ENCODE peak calls at places on chromosomes 3 and 15, in four cellular contexts. F, M, A and O are unnamed samples. For H3K4me1, the result is how much of the 10 kb centered on the place peaks cover.

GRCh38 chr3:8665407-8665896 is 20.9 kb upstream of the SSUH2 start:
- DNase-seq in F (no peak), M (no peak), A (no peak), O (no peak)

GRCh38 chr3:156149781-156150375 is 29.5 kb downstream of the KCNAB1 start:
- DNase-seq in M (no peak), A (no peak), F (no peak), O (no peak)

GRCh38 chr3:14472471-14473351 is 67.4 kb downstream of the GRIP2 start:
- DNase-seq in A (no peak), M (peak), F (no peak), O (peak)

GRCh38 chr3:133742351-133743091 is 3.7 kb upstream of the TF start:
- DNase-seq in A (no peak), M (peak), F (no peak), O (no peak)

GRCh38 chr3:180329847-180330246 is 272.1 kb upstream of the TTC14 start:
- DNase-seq in F (no peak), A (no peak), M (no peak), O (no peak)

GRCh38 chr3:127550758-127551157 is 39.8 kb downstream of the TPRA1 start:
- DNase-seq in F (no peak), M (no peak), A (no peak), O (no peak)

GRCh38 chr3:49351521-49352011 is 6.6 kb downstream of the GPX1 start:
- DNase-seq in M (peak), F (no peak), A (no peak), O (peak)

GRCh38 chr15:75573001-75573400 is 6.1 kb downstream of the PTPN9 start:
- DNase-seq in M (peak), F (no peak), A (no peak), O (peak)

GRCh38 chr3:177336841-177337430 is 139.7 kb upstream of the TBL1XR1 start:
- DNase-seq in F (no peak), M (peak), A (no peak), O (peak)

GRCh38 chr3:144164352-144164751 is 192.7 kb downstream of the DIPK2A start:
- DNase-seq in F (no peak), M (no peak), A (no peak), O (no peak)

GRCh38 chr3:153289334-153289808 is 127.3 kb downstream of the RAP2B start:
- DNase-seq in M (peak), A (no peak), F (no peak), O (peak)

GRCh38 chr3:197174927-197175326 is 123.5 kb downstream of the DLG1 start:
- DNase-seq in A (no peak), M (no peak), F (no peak), O (no peak)

GRCh38 chr3:143040264-143040879 is 39.0 kb downstream of the U2SURP start:
- DNase-seq in A (no peak), M (peak), F (no peak), O (peak)

GRCh38 chr15:38829086-38829485 is 264.5 kb upstream of the RASGRP1 start:
- DNase-seq in M (no peak), F (no peak), A (no peak), O (no peak)

GRCh38 chr15:89143503-89144162 is 55.4 kb downstream of the ABHD2 start:
- DNase-seq in A (no peak), F (no peak), M (peak), O (no peak)

GRCh38 chr15:51103330-51103729 is 8.6 kb upstream of the TNFAIP8L3 start:
- DNase-seq in M (peak), A (no peak), F (no peak), O (peak)

GRCh38 chr3:71441217-71441924 is 142.2 kb downstream of the FOXP1 start:
- DNase-seq in A (no peak), M (no peak), F (no peak), O (no peak)

GRCh38 chr3:47714606-47715005 is 67.1 kb downstream of the SMARCC1 start:
- DNase-seq in F (no peak), A (no peak), M (no peak), O (no peak)

GRCh38 chr3:49329201-49329600 is 10.7 kb downstream of the USP4 start:
- DNase-seq in F (no peak), M (peak), A (no peak), O (no peak)

GRCh38 chr15:52326758-52327157 is 31.2 kb upstream of the MYO5C start:
- DNase-seq in A (no peak), F (no peak), M (peak), O (no peak)

GRCh38 chr3:29370451-29371420 is 89.9 kb downstream of the RBMS3 start:
- DNase-seq in F (no peak), A (no peak), M (no peak), O (no peak)

GRCh38 chr3:111314146-111314873 is 227.7 kb upstream of the CD96 start:
- DNase-seq in F (no peak), A (no peak), M (no peak), O (no peak)

GRCh38 chr15:70833897-70834765 is 19.8 kb downstream of the LARP6 start:
- DNase-seq in A (no peak), F (no peak), M (peak), O (no peak)

GRCh38 chr3:45178131-45179023 is 32.2 kb upstream of the CDCP1 start:
- DNase-seq in M (peak), A (no peak), F (no peak), O (no peak)

GRCh38 chr3:113912551-113913246 is 35.1 kb upstream of the ZDHHC23 start:
- DNase-seq in M (peak), A (peak), F (no peak), O (peak)

GRCh38 chr15:78210349-78210717 is 24.0 kb downstream of the ACSBG1 start:
- DNase-seq in M (no peak), F (no peak), A (no peak), O (no peak)

GRCh38 chr3:128735287-128735686 is 9.3 kb downstream of the RAB7A start:
- DNase-seq in A (no peak), M (no peak), F (no peak), O (no peak)

GRCh38 chr3:37290551-37290950 is 116.2 kb upstream of the LRRFIP2 start:
- DNase-seq in M (peak), F (no peak), A (no peak), O (no peak)

GRCh38 chr3:58965870-58966269 is 84.0 kb downstream of the CFAP20DC start:
- DNase-seq in M (peak), A (no peak), F (no peak), O (no peak)

GRCh38 chr3:24548278-24548677 is 53.6 kb upstream of the THRB start:
- DNase-seq in M (no peak), F (no peak), A (no peak), O (no peak)

GRCh38 chr15:65835452-65835851 is 33.8 kb upstream of the RAB11A start:
- DNase-seq in A (no peak), F (no peak), M (no peak), O (no peak)

GRCh38 chr15:82122754-82123400 is 77.1 kb upstream of the MEX3B start:
- DNase-seq in F (no peak), M (peak), A (no peak), O (no peak)

GRCh38 chr3:99084825-99085224 is 183.3 kb upstream of the DCBLD2 start:
- DNase-seq in F (no peak), M (no peak), A (no peak), O (no peak)

GRCh38 chr3:106629215-106629832 is 747.9 kb upstream of the CCDC54 start:
- DNase-seq in F (no peak), M (no peak), A (no peak), O (no peak)
- H4K91ac ChIP-seq in F (no peak), M (no peak), A (no peak), O (no peak)

GRCh38 chr15:33108518-33108917 is 86.0 kb downstream of the FMN1 start:
- DNase-seq in A (no peak), M (no peak), F (no peak), O (no peak)

GRCh38 chr15:33104276-33104675 is 90.2 kb downstream of the FMN1 start:
- DNase-seq in M (peak), F (no peak), A (no peak), O (no peak)

GRCh38 chr15:33109345-33109744 is 85.2 kb downstream of the FMN1 start:
- DNase-seq in M (no peak), F (no peak), A (no peak), O (no peak)

GRCh38 chr15:33111051-33111451 is 83.5 kb downstream of the FMN1 start:
- DNase-seq in M (peak), F (no peak), A (no peak), O (peak)

DNA sequence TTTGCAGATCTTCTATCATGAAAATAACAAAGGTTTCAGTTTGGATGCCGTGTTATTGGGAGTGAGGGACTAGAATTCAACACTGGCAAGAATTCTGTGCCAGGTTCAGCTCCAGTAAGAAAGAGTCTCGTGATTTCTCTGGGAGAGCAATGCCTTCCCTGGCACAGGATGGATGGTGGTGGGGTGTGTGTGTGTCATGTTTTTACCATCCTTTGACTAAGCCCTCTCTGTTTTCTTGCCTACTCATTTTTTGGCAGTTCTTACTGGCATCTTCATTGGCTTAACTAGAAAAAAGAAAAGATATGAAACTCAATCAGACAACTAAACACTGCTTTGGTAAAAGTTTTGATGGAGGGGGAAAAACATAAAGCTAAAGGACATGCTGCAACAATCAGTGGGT is 86.6 kb downstream of the FMN1 start:
- DNase-seq in M (peak), A (no peak), F (no peak), O (no peak)
- H3K4ac ChIP-seq in M (peak), A (no peak), F (no peak), O (no peak)

GRCh38 chr15:99345242-99345641 is 94.0 kb downstream of the LRRC28 start:
- DNase-seq in M (no peak), F (no peak), A (no peak), O (no peak)
- H3K4me1 ChIP-seq in M (under half), F (under half), A (under half), O (under half)

GRCh38 chr3:135228131-135228530 is 433.1 kb downstream of the EPHB1 start:
- DNase-seq in F (no peak), M (no peak), A (no peak), O (no peak)

GRCh38 chr3:135224963-135225362 is 429.9 kb downstream of the EPHB1 start:
- DNase-seq in A (no peak), M (no peak), F (no peak), O (no peak)

GRCh38 chr3:135229018-135229495 is 434.0 kb downstream of the EPHB1 start:
- DNase-seq in A (no peak), F (no peak), M (no peak), O (no peak)

GRCh38 chr3:135231646-135232625 is 436.9 kb downstream of the EPHB1 start:
- DNase-seq in F (no peak), A (no peak), M (no peak), O (no peak)

DNA sequence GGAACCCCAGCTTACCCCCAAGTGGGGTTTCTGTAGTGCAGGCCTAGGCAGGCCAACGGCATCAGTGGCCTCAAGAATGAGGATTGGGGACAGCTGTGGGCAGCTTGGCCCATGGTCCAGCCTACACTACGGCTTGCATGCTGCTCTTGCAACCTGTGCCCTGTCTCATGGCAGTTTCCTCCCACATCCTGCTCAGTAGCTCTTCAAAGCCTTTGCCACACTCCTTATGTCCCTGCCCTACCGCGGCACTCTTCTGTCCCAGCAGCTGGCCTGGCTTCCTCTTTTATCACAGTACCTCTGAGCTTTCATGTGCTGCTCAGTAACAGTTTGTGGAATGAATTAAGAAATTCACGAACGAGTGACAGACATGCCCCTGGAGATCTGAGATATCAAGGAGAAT is 431.0 kb downstream of the EPHB1 start:
- DNase-seq in M (no peak), A (no peak), F (no peak), O (no peak)
- H4K91ac ChIP-seq in M (no peak), A (no peak), F (no peak), O (no peak)

DNA sequence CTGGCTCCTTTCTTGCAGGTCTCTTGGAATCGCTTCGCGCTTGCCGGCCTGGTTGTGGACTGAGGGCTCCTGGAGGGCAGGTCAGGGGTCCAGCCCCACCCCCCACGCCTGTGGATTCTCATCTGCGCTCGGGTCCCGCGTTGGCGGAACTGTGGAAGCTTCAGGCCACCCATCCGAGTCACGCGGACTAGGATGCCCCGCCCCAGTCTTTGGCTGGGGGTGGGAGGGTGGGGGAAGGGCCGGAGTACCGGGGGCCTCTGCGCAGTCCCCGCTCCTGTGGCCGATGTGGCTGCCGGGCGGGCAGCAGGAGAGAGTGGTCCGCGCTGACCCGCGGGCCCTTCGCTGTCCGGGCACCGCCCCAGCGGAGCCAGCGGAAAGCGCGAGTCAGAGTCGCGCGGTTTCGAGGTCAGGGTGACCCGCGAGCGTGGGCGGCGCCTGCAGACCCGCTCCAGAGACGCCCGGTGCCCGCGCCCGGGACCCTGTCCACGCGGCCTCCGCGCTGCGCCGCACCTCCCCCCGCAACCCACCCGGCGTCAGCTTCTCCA is 114.2 kb downstream of the KLF13 start:
- DNase-seq in A (peak), M (peak), F (no peak), O (peak)
- H3K4ac ChIP-seq in A (no peak), M (peak), F (no peak), O (no peak)

GRCh38 chr15:57167821-57168395 is 208.4 kb upstream of the CGNL1 start:
- DNase-seq in M (no peak), A (no peak), F (no peak), O (peak)
- H3K4me1 ChIP-seq in M (under half), A (under half), F (under half), O (under half)

DNA sequence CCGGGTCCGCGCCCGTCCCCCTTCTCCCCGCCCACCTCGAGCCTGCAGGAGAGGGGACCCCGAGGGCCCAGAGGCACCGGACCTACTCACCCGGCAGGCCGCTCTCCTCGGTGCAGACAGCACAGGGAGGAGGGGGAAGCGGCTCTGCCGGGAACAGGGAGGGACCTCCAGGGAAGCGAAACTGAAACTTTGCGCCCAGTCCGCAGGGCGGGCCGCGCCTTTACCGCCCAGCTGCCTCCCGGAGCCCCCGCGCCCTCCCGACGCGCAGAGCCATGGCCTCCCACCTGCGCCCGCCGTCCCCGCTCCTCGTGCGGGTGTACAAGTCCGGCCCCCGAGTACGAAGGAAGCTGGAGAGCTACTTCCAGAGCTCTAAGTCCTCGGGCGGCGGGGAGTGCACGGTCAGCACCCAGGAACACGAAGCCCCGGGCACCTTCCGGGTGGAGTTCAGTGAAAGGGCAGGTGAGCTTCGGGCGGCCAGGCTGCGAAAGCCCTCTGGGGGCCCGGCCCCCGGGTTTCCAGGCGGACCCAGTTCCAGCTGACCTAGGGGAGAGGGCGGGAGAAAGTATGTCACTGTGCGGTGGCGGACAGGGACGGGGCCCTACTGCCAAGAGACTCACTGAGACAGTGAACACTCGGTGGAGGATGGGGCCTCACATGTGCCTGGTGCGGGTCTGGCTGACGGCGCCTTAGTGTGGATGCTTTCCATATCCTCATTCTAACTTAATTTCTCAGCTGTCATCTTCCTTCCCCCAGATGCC is at the start of the genes DTX3L and PARP9:
- DNase-seq in F (peak), M (peak), A (peak), O (peak)
- H4K91ac ChIP-seq in F (peak), M (peak), A (peak), O (peak)

GRCh38 chr3:102473648-102474047 is 38.8 kb downstream of the ZPLD1 start:
- DNase-seq in A (no peak), M (no peak), F (no peak), O (no peak)
- H3K4ac ChIP-seq in A (no peak), M (no peak), F (no peak), O (no peak)